ENCODE peak calls at places on chromosomes 16 and 17, in five cellular contexts. O is HCEC 1CT, K is NCI-H2029, N is heart right ventricle, L is GM12864. Y is an unnamed sample.

GRCh38 chr17:82436601-82437324 is 13.8 kb downstream of the CYBC1 start:
- DNase-seq in K (no peak), O (no peak), L (no peak), N (no peak), Y (no peak)

GRCh38 chr17:55274371-55275255 is 9.9 kb downstream of the HLF start:
- DNase-seq in N (no peak), L (no peak), O (no peak), K (no peak), Y (no peak)

GRCh38 chr16:7397901-7398300 is 65.3 kb downstream of the RBFOX1 start:
- DNase-seq in O (no peak), L (no peak), N (no peak), K (no peak), Y (peak; percentile 32)

GRCh38 chr17:74862108-74862901 is 2.6 kb upstream of the GRIN2C start:
- DNase-seq in O (no peak), L (no peak), K (no peak), N (peak; percentile 76), Y (peak; percentile 76)

GRCh38 chr16:86572041-86572521 is 5.5 kb downstream of the FOXC2 start:
- DNase-seq in O (no peak), L (no peak), K (no peak), N (no peak), Y (no peak)

GRCh38 chr17:82650723-82651122 is 2.5 kb upstream of the WDR45B start:
- DNase-seq in N (no peak), K (no peak), O (no peak), L (no peak), Y (no peak)

GRCh38 chr17:6711081-6711674 is 2.0 kb downstream of the SLC13A5 start:
- DNase-seq in K (no peak), N (no peak), O (no peak), L (no peak), Y (no peak)

GRCh38 chr17:1060991-1061390 is 64.1 kb downstream of the TIMM22 start:
- DNase-seq in L (no peak), N (no peak), K (no peak), O (peak; percentile 99), Y (peak; percentile 58)

GRCh38 chr17:40071720-40072480 is 9.1 kb downstream of the THRA start:
- DNase-seq in O (no peak), N (peak; percentile 76), K (peak; percentile 92), L (no peak), Y (peak; percentile 72)

GRCh38 chr17:81253358-81254131 is 14.4 kb downstream of the NDUFAF8 start:
- DNase-seq in K (no peak), N (no peak), O (no peak), L (no peak), Y (peak; percentile 44)

GRCh38 chr17:42548070-42548837 is 4.5 kb upstream of the HSD17B1 start:
- DNase-seq in K (peak; percentile 66), L (peak; percentile 71), N (peak; percentile 62), O (no peak), Y (peak; percentile 92)

GRCh38 chr16:64211306-64211705 is 910.6 kb downstream of the CDH11 start:
- DNase-seq in L (no peak), K (no peak), O (no peak), N (no peak), Y (no peak)

GRCh38 chr16:22890976-22891375 is 77.0 kb downstream of the HS3ST2 start:
- DNase-seq in O (no peak), N (no peak), L (no peak), K (peak; percentile 62), Y (no peak)

GRCh38 chr16:67528222-67528869 is at the start of gene RIPOR1:
- DNase-seq in L (no peak), K (no peak), N (peak; percentile 81), O (peak; percentile 22), Y (peak; percentile 77)

GRCh38 chr16:9159839-9160550 is 68.6 kb downstream of the HAPSTR1 start:
- DNase-seq in O (peak; percentile 58), K (peak; percentile 61), N (no peak), L (no peak), Y (peak; percentile 84)

GRCh38 chr17:62652251-62653001 is 25.0 kb downstream of the MRC2 start:
- DNase-seq in N (peak; percentile 76), L (no peak), K (peak; percentile 71), O (peak; percentile 60), Y (peak; percentile 29)